ENCODE peak calls at places on chromosomes 16 and 17, in four cellular contexts. Q, W, B and D are unnamed samples.

GRCh38 chr16:86918637-86919036 is 340.3 kb downstream of the FOXL1 start:
- DNase-seq in Q (no peak), W (no peak), B (no peak), D (no peak)

GRCh38 chr17:32267690-32268205 is 2.1 kb downstream of the RHBDL3 start:
- DNase-seq in Q (no peak), W (no peak), B (no peak), D (no peak)

GRCh38 chr16:12184419-12184831 is 207.9 kb downstream of the SNX29 start:
- DNase-seq in Q (no peak), W (no peak), B (no peak), D (no peak)

GRCh38 chr17:41547378-41547841 is 19.3 kb upstream of the KRT19 start:
- DNase-seq in Q (no peak), W (no peak), B (peak; percentile 70), D (no peak)

GRCh38 chr17:50147841-50148225 is 2.6 kb downstream of the PPP1R9B start:
- DNase-seq in Q (peak; percentile 90), W (no peak), B (no peak), D (no peak)

GRCh38 chr17:45276031-45276430 is 14.1 kb upstream of the SPATA32 start:
- DNase-seq in Q (no peak), W (no peak), B (no peak), D (peak; percentile 87)

GRCh38 chr16:1996175-1996574 is 6.4 kb downstream of the SYNGR3 start:
- DNase-seq in Q (no peak), W (no peak), B (no peak), D (no peak)

GRCh38 chr16:978403-978802 is 3.2 kb upstream of the SOX8 start:
- DNase-seq in Q (no peak), W (no peak), B (no peak), D (no peak)

GRCh38 chr16:51337662-51338061 is 186.6 kb upstream of the SALL1 start:
- DNase-seq in Q (peak; percentile 57), W (no peak), B (no peak), D (no peak)
- TF ChIP-seq MAZ in Q (no peak), W (no peak), B (no peak), D (no peak)

GRCh38 chr17:37674511-37674910 is 31.3 kb upstream of the DDX52 start:
- DNase-seq in Q (peak; percentile 67), W (no peak), B (no peak), D (no peak)

GRCh38 chr17:37673386-37673785 is 30.1 kb upstream of the DDX52 start:
- DNase-seq in Q (no peak), W (no peak), B (no peak), D (no peak)

GRCh38 chr17:37671028-37671812 is 28.0 kb upstream of the DDX52 start:
- DNase-seq in Q (no peak), W (no peak), B (no peak), D (no peak)

GRCh38 chr17:37672545-37673078 is 29.4 kb upstream of the DDX52 start:
- DNase-seq in Q (no peak), W (no peak), B (no peak), D (peak; percentile 23)

GRCh38 chr17:37671813-37672544 is 28.7 kb upstream of the DDX52 start:
- DNase-seq in Q (peak; percentile 85), W (no peak), B (peak; percentile 83), D (peak; percentile 96)
- TF ChIP-seq MAZ in Q (no peak), W (no peak), B (no peak), D (no peak)

DNA sequence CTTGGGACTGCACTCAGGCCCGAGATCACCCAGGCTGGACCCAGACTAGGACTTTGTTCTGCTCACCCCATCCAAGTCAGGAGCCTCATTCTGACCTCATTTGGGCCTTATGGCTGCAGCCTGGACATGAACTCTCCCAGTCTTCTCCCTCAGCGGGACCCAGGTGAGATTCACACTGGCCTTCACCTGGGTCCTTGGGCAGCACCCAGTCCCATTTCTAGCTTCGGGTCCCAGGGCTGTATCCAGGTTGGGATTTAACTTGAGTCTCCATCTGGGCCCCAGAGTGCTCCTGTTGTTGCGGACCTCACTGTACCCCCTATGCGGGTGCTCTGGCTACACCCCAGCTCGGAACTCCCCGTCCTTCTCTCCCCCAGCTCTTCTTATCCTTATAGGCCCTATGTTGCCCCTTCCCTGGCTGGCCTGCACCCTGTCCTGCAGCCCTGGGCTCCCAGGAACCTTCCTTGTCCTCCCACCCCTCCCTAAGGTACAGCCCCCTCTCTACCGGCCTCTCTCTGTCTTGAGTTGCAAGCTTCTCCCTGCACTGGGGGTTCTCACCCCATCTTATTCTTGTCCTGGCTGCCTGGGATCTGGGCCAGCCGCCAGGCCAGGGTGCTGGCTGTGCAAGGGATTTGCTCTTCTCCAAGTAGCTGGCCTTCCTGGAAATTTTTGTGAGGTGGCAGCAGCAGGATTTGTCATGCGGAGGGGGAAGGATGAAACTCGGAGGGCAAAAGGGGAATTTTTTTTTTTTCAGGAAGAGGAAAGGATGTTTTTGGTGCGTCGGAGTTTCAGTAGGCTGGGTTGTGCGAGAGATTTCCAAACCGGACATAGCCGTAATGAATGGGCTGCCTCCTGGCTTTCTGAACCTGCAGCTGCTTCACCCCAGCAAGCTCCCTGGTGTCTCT is 904 bp downstream of the MAP2K3 start:
- DNase-seq in Q (no peak), W (no peak), B (no peak), D (peak; percentile 51)
- TF ChIP-seq MAZ in Q (no peak), W (no peak), B (no peak), D (no peak)

GRCh38 chr16:27890866-27891265 is 172.6 kb downstream of the GSG1L start:
- DNase-seq in Q (no peak), W (no peak), B (no peak), D (no peak)

GRCh38 chr16:27892879-27893278 is 170.6 kb downstream of the GSG1L start:
- DNase-seq in Q (no peak), W (no peak), B (no peak), D (no peak)

GRCh38 chr16:27894441-27894840 is 169.1 kb downstream of the GSG1L start:
- DNase-seq in Q (no peak), W (no peak), B (no peak), D (no peak)

DNA sequence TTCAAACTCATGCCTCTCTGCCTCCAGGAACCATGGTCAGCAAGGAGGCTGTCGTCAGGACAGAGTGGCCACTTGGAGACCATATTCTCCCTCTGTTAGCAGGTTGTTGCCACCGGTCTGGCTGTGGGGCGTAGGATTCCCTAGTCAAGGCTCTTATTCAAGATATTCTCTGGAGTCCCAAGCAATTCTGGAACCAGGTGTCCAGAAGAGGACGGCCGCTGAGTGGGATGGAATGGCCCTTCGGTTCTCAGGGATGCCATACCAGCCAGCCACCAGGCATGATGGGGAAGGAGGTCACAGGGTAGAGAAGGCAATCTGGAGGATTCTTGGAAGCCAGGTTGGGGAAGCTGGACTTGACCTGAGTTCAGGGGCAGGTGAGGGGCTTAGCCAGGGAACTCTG is 173.5 kb downstream of the GSG1L start:
- DNase-seq in Q (no peak), W (no peak), B (no peak), D (no peak)
- TF ChIP-seq MAZ in Q (no peak), W (no peak), B (no peak), D (no peak)

GRCh38 chr16:83733301-83733700 is 74.5 kb upstream of the HSBP1 start:
- DNase-seq in Q (no peak), W (no peak), B (no peak), D (peak; percentile 68)
- TF ChIP-seq MAZ in Q (no peak), W (no peak), B (no peak), D (no peak)